ENCODE peak calls at places on chromosomes 11 and 22, in six cellular contexts. T is A549, F is prostate gland, A is thyroid gland, E is ovary, W is heart left ventricle. I is an unnamed sample.

GRCh38 chr22:37630839-37631435 is 8.5 kb upstream of the SH3BP1 start:
- DNase-seq in A (no peak), W (no peak), T (no peak), E (no peak), F (no peak), I (peak; percentile 56)

GRCh38 chr11:116853461-116854073 is 16.1 kb upstream of the APOA1 start:
- DNase-seq in T (no peak), A (no peak), E (no peak), F (no peak), W (no peak), I (peak; percentile 53)

GRCh38 chr22:17974703-17975372 is 49.5 kb downstream of the MICAL3 start:
- DNase-seq in A (no peak), F (no peak), T (no peak), W (no peak), E (no peak), I (no peak)

GRCh38 chr22:50612715-50613221 is 12.2 kb downstream of the MAPK8IP2 start:
- DNase-seq in F (no peak), A (no peak), E (no peak), T (no peak), W (no peak), I (no peak)

GRCh38 chr11:92845390-92846185 is 123.9 kb upstream of the MTNR1B start:
- DNase-seq in E (no peak), A (no peak), T (no peak), F (no peak), W (no peak), I (no peak)

GRCh38 chr22:18031670-18032454 is 7.5 kb upstream of the MICAL3 start:
- DNase-seq in W (peak; percentile 68), T (peak; percentile 80), A (peak; percentile 13), F (no peak), E (no peak), I (no peak)

GRCh38 chr11:9138133-9138453 is 46.7 kb upstream of the SCUBE2 start:
- DNase-seq in T (no peak), F (no peak), E (no peak), A (no peak), W (no peak), I (no peak)

GRCh38 chr11:115170133-115170815 is 333.9 kb downstream of the CADM1 start:
- DNase-seq in W (no peak), A (peak; percentile 61), E (no peak), F (no peak), T (peak; percentile 12), I (no peak)

GRCh38 chr22:21939392-21940319 is 13.0 kb downstream of the PPM1F start:
- DNase-seq in T (no peak), W (peak; percentile 48), F (no peak), A (no peak), E (no peak), I (no peak)
- H3K4me3 ChIP-seq in T (no peak overlapping the region), W (no peak overlapping the region), F (no peak overlapping the region), A (no peak overlapping the region), E (no peak overlapping the region), I (no peak overlapping the region)

DNA sequence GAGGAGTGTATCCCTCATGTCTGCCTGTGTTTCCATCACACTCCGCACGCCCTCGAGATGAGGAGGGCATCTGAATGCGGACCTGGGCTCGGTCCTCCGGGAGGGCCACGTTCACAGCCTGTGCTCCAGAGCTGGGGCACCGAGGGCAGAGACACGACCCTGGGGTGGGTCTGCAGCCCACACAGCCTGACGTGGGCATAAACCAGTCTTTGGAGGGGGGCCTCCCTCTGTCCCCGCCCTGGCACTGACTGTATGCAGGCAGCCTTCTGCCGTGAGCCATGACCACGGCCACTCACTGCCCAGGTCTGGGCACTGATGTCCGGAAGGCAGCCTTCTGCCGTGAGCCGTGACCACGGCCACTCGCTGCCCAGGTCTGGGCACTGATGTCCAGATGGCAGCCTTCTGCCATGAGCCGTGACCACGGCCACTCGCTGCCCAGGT is 1425.1 kb downstream of the BRD1 start:
- DNase-seq in E (no peak), T (no peak), F (no peak), W (no peak), A (no peak), I (peak; percentile 20)
- TF ChIP-seq POLR2A in E (no peak), T (no peak), F (no peak), W (no peak), A (no peak), I (no peak)

GRCh38 chr11:129375731-129376657 is at the start of gene BARX2:
- DNase-seq in W (no peak), T (peak; percentile 59), E (no peak), F (peak; percentile 76), A (peak; percentile 49), I (peak; percentile 82)

GRCh38 chr11:129374993-129375721 is 491 bp upstream of the BARX2 start:
- DNase-seq in W (no peak), A (peak; percentile 27), E (no peak), F (peak; percentile 43), T (peak; percentile 20), I (peak; percentile 80)

GRCh38 chr11:129373489-129373953 is 2.1 kb upstream of the BARX2 start:
- DNase-seq in T (no peak), F (no peak), A (no peak), W (no peak), E (no peak), I (no peak)

GRCh38 chr11:129374081-129374992 is 1.3 kb upstream of the BARX2 start:
- DNase-seq in F (no peak), E (no peak), A (no peak), W (no peak), T (peak; percentile 1), I (no peak)

DNA sequence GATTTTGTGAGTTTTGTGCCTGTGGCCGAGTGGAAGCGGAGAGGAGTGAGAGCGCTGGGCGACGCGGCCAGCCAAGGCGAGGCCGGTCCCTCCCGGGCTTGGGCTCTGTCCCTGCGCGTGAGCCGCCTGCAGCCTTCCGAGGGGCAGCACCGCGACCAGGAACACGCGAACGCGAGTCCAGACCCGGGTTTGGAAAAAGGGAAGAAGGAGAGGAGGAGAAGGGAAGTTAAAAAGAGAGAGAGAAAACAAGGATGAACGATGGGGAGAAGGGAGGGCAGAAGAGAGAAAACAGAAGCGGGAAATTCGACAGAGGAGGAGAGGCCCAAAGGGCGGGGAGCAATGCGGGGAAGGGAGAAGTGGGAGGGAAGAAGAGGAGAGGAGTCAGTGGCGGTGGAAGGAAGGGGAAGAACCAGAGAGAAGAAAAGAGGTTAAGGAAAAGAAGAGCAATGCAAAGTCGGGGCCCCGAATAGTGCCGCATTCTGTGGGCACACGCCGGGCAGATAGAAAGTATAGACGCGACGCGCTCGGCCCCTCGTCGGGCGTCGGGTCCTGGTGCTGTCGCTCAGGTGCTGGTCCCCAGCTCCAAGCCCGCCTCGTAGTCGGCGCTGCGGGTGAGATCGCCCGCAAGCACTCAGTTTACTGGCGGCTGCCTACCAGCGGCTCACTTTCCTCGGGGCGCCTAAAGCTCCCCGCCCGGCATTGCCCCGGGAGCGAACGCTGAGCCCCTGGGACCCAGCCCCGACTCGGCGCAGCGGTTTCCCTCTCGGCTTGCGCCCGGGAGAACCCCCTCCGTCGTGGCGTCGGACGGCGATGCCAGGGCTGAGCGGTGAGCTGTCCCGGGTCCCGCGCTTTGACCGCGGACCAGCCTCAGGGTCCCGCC is 2.8 kb upstream of the BARX2 start:
- DNase-seq in W (no peak), E (no peak), A (no peak), F (no peak), T (no peak), I (no peak)
- H3K4me3 ChIP-seq in W (peak overlapping the region; percentile 29), E (peak overlapping the region; percentile 8), A (no peak overlapping the region), F (no peak overlapping the region), T (peak overlapping the region; percentile 42), I (peak overlapping the region; percentile 33)

DNA sequence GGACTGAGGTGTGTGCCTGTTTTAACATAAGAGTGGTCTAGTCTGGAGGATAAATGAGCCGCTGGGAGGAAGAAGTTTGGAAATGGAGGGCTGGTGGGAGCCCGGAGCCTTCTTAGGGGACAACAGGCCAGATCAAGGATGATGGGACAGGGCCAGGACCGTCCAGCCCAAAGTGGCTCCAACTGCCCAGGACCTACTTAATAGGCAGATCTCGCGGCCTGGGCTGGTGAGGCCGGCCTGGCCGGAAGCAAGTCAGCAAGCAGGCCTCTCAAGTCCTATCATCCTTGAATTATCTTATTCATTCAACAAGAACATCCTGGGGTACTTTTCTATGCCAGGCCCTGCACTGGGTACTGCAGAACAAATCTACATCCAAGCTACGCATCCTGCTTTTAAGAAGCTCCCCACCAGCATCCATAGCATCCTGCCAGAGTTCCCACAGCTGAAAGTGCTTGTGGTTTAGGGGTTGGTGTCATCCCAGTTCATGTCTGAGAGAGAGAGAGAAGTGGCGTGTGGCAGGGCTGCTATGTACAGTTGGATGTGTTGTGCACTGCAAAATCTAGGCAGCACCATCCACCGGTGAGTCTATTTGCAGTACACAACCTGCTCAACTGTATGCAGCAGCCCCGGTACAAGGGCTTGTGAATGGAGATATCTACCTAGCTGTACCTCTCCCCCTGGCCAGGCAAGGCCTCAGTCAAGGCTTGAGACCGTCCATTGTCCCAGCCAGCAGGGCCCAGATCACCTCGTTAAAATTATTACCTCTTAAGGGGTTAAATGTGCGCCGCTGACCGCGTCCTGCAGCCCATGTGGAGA is 82.1 kb downstream of the FBLN1 start:
- DNase-seq in F (no peak), W (no peak), A (no peak), E (no peak), T (no peak), I (no peak)
- TF ChIP-seq POLR2A in F (no peak), W (no peak), A (no peak), E (no peak), T (no peak), I (no peak)